ENCODE peak calls at places on chromosome 21, in seven cellular contexts. One of them, this sample, is unnamed. For H3K4me1, the result is how much of the 10 kb centered on the place peaks cover.

GRCh38 chr21:20023199-20023598 is 975.0 kb upstream of the NCAM2 start:
- DNase-seq in cardiac muscle cell: no peak
- DNase-seq in left lung: no peak
- DNase-seq in neural progenitor cell: no peak
- DNase-seq in uterus: no peak
- DNase-seq in transverse colon: no peak
- DNase-seq in OCI-LY7: no peak
- DNase-seq in this sample: no peak

GRCh38 chr21:26844258-26845065 is 747 bp downstream of the ADAMTS1 start:
- DNase-seq in cardiac muscle cell: peak
- DNase-seq in left lung: peak
- DNase-seq in neural progenitor cell: peak
- DNase-seq in uterus: peak
- DNase-seq in transverse colon: no peak
- DNase-seq in OCI-LY7: no peak
- DNase-seq in this sample: peak

GRCh38 chr21:40393091-40393490 is 453.9 kb downstream of the DSCAM start:
- DNase-seq in cardiac muscle cell: no peak
- DNase-seq in left lung: no peak
- DNase-seq in neural progenitor cell: no peak
- DNase-seq in uterus: no peak
- DNase-seq in transverse colon: no peak
- DNase-seq in OCI-LY7: no peak
- DNase-seq in this sample: no peak

GRCh38 chr21:30613836-30614235 is at the start of gene KRTAP6-1:
- DNase-seq in cardiac muscle cell: no peak
- DNase-seq in left lung: no peak
- DNase-seq in neural progenitor cell: no peak
- DNase-seq in uterus: no peak
- DNase-seq in transverse colon: no peak
- DNase-seq in OCI-LY7: no peak
- DNase-seq in this sample: no peak

GRCh38 chr21:43361493-43362296 is 65.2 kb downstream of the SIK1 start:
- DNase-seq in cardiac muscle cell: peak
- DNase-seq in left lung: no peak
- DNase-seq in neural progenitor cell: no peak
- DNase-seq in uterus: no peak
- DNase-seq in transverse colon: peak
- DNase-seq in OCI-LY7: peak
- DNase-seq in this sample: no peak

GRCh38 chr21:43300496-43301423 is 126.2 kb downstream of the SIK1 start:
- DNase-seq in cardiac muscle cell: peak
- DNase-seq in left lung: no peak
- DNase-seq in neural progenitor cell: no peak
- DNase-seq in uterus: no peak
- DNase-seq in transverse colon: no peak
- DNase-seq in OCI-LY7: no peak
- DNase-seq in this sample: peak

GRCh38 chr21:39633770-39634181 is 21.0 kb downstream of the B3GALT5 start:
- DNase-seq in cardiac muscle cell: no peak
- DNase-seq in left lung: no peak
- DNase-seq in neural progenitor cell: no peak
- DNase-seq in uterus: no peak
- DNase-seq in transverse colon: no peak
- DNase-seq in OCI-LY7: no peak
- DNase-seq in this sample: no peak

GRCh38 chr21:43937051-43937832 is 72.2 kb downstream of the AGPAT3 start:
- DNase-seq in cardiac muscle cell: no peak
- DNase-seq in left lung: no peak
- DNase-seq in neural progenitor cell: no peak
- DNase-seq in uterus: no peak
- DNase-seq in transverse colon: no peak
- DNase-seq in OCI-LY7: no peak
- DNase-seq in this sample: no peak

GRCh38 chr21:43810505-43811261 is 21.3 kb downstream of the RRP1 start:
- DNase-seq in cardiac muscle cell: peak
- DNase-seq in left lung: peak
- DNase-seq in neural progenitor cell: peak
- DNase-seq in uterus: peak
- DNase-seq in transverse colon: peak
- DNase-seq in OCI-LY7: peak
- DNase-seq in this sample: peak

GRCh38 chr21:43292041-43292865 is 123.4 kb downstream of the CRYAA start:
- DNase-seq in cardiac muscle cell: no peak
- DNase-seq in left lung: no peak
- DNase-seq in neural progenitor cell: no peak
- DNase-seq in uterus: no peak
- DNase-seq in transverse colon: no peak
- DNase-seq in OCI-LY7: no peak
- DNase-seq in this sample: peak

GRCh38 chr21:16195476-16195875 is 465.7 kb downstream of the USP25 start:
- DNase-seq in cardiac muscle cell: peak
- DNase-seq in left lung: no peak
- DNase-seq in neural progenitor cell: no peak
- DNase-seq in uterus: no peak
- DNase-seq in transverse colon: no peak
- DNase-seq in OCI-LY7: no peak
- DNase-seq in this sample: no peak

GRCh38 chr21:35925497-35925896 is 134.8 kb downstream of the SETD4 start:
- DNase-seq in cardiac muscle cell: peak
- DNase-seq in left lung: peak
- DNase-seq in neural progenitor cell: no peak
- DNase-seq in uterus: peak
- DNase-seq in transverse colon: no peak
- DNase-seq in OCI-LY7: peak
- DNase-seq in this sample: no peak

GRCh38 chr21:36059823-36060158 is 535 bp downstream of the SETD4 start:
- DNase-seq in cardiac muscle cell: no peak
- DNase-seq in left lung: peak
- DNase-seq in neural progenitor cell: no peak
- DNase-seq in uterus: no peak
- DNase-seq in transverse colon: peak
- DNase-seq in OCI-LY7: no peak
- DNase-seq in this sample: peak

GRCh38 chr21:23936991-23937390 is 1670.3 kb downstream of the MRPL39 start:
- DNase-seq in cardiac muscle cell: no peak
- DNase-seq in left lung: no peak
- DNase-seq in neural progenitor cell: no peak
- DNase-seq in uterus: no peak
- DNase-seq in transverse colon: no peak
- DNase-seq in OCI-LY7: no peak
- DNase-seq in this sample: no peak

GRCh38 chr21:38376235-38376634 is 119.4 kb downstream of the KCNJ15 start:
- DNase-seq in cardiac muscle cell: no peak
- DNase-seq in left lung: peak
- DNase-seq in neural progenitor cell: no peak
- DNase-seq in uterus: no peak
- DNase-seq in transverse colon: no peak
- DNase-seq in OCI-LY7: no peak
- DNase-seq in this sample: no peak

GRCh38 chr21:28550057-28550825 is 442.4 kb downstream of the LTN1 start:
- DNase-seq in cardiac muscle cell: no peak
- DNase-seq in left lung: no peak
- DNase-seq in neural progenitor cell: no peak
- DNase-seq in uterus: no peak
- DNase-seq in transverse colon: no peak
- DNase-seq in OCI-LY7: no peak
- DNase-seq in this sample: no peak

GRCh38 chr21:28240586-28240985 is 752.1 kb downstream of the LTN1 start:
- DNase-seq in cardiac muscle cell: peak
- DNase-seq in left lung: no peak
- DNase-seq in neural progenitor cell: no peak
- DNase-seq in uterus: no peak
- DNase-seq in transverse colon: no peak
- DNase-seq in OCI-LY7: no peak
- DNase-seq in this sample: no peak

GRCh38 chr21:27776925-27777553 is 810.2 kb upstream of the ADAMTS5 start:
- DNase-seq in cardiac muscle cell: peak
- DNase-seq in left lung: no peak
- DNase-seq in neural progenitor cell: no peak
- DNase-seq in uterus: no peak
- DNase-seq in transverse colon: no peak
- DNase-seq in OCI-LY7: no peak
- DNase-seq in this sample: no peak

GRCh38 chr21:35923971-35924370 is 136.4 kb downstream of the SETD4 start:
- DNase-seq in cardiac muscle cell: no peak
- DNase-seq in left lung: no peak
- DNase-seq in neural progenitor cell: no peak
- DNase-seq in uterus: no peak
- DNase-seq in transverse colon: no peak
- DNase-seq in OCI-LY7: no peak
- DNase-seq in this sample: no peak

GRCh38 chr21:30680586-30680985 is 37.9 kb downstream of the KRTAP20-3 start:
- DNase-seq in cardiac muscle cell: no peak
- DNase-seq in left lung: no peak
- DNase-seq in neural progenitor cell: no peak
- DNase-seq in uterus: no peak
- DNase-seq in transverse colon: no peak
- DNase-seq in OCI-LY7: no peak
- DNase-seq in this sample: no peak

GRCh38 chr21:42276076-42276475 is 39.1 kb downstream of the TFF3 start:
- DNase-seq in cardiac muscle cell: no peak
- DNase-seq in left lung: no peak
- DNase-seq in neural progenitor cell: no peak
- DNase-seq in uterus: no peak
- DNase-seq in transverse colon: no peak
- DNase-seq in OCI-LY7: no peak
- DNase-seq in this sample: no peak

GRCh38 chr21:42277593-42277992 is 37.6 kb downstream of the TFF3 start:
- DNase-seq in cardiac muscle cell: no peak
- DNase-seq in left lung: no peak
- DNase-seq in neural progenitor cell: no peak
- DNase-seq in uterus: no peak
- DNase-seq in transverse colon: no peak
- DNase-seq in OCI-LY7: no peak
- DNase-seq in this sample: no peak

GRCh38 chr21:42279341-42279871 is 35.8 kb downstream of the TFF3 start:
- DNase-seq in cardiac muscle cell: no peak
- DNase-seq in left lung: no peak
- DNase-seq in neural progenitor cell: no peak
- DNase-seq in uterus: no peak
- DNase-seq in transverse colon: no peak
- DNase-seq in OCI-LY7: no peak
- DNase-seq in this sample: no peak

GRCh38 chr21:42278750-42279149 is 36.5 kb downstream of the TFF3 start:
- DNase-seq in cardiac muscle cell: no peak
- DNase-seq in left lung: no peak
- DNase-seq in neural progenitor cell: no peak
- DNase-seq in uterus: no peak
- DNase-seq in transverse colon: no peak
- DNase-seq in OCI-LY7: no peak
- DNase-seq in this sample: no peak

DNA sequence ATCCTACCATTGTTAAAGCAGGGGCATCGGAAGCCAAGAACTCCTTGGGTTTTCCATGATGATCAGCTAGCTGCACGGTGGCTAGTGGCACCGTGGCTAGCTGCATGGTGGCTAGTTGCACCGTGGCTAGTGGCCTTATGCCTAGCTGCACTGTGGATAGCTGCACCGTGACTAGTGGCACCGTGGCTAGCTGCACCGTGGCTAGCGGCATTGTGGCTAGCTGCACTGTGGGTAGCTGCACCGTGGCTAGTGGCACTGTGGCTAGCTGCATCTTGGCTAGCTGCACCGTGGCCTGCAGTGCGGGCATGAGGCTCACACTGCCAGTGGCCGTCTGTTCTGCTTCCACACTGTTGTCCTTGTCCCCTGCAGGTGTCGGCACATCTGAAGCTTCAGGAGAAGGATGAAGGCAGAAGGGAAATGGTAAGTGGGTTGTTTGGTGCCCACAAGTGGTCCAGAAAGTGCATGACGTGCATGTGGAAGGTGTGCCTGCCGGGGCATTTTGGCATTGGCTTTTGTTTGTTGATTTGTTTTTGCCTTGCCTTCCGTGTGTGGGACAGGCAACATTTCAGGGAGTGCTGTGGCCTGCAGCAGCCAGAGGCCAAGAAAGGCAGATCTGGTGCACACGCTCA is 38.6 kb downstream of the TFF3 start:
- DNase-seq in cardiac muscle cell: no peak
- DNase-seq in left lung: no peak
- DNase-seq in neural progenitor cell: no peak
- DNase-seq in uterus: no peak
- DNase-seq in transverse colon: no peak
- DNase-seq in OCI-LY7: no peak
- DNase-seq in this sample: no peak
- TF ChIP-seq CTCF in cardiac muscle cell: peak
- TF ChIP-seq CTCF in left lung: no peak
- TF ChIP-seq CTCF in neural progenitor cell: peak
- TF ChIP-seq CTCF in uterus: no peak
- TF ChIP-seq CTCF in transverse colon: no peak
- TF ChIP-seq CTCF in OCI-LY7: no peak
- TF ChIP-seq CTCF in this sample: no peak

GRCh38 chr21:17730782-17731181 is 88.4 kb downstream of the C21orf91 start:
- DNase-seq in cardiac muscle cell: no peak
- DNase-seq in left lung: no peak
- DNase-seq in neural progenitor cell: no peak
- DNase-seq in uterus: no peak
- DNase-seq in transverse colon: no peak
- DNase-seq in OCI-LY7: no peak
- DNase-seq in this sample: no peak
- H3K27ac ChIP-seq in cardiac muscle cell: no peak
- H3K27ac ChIP-seq in left lung: peak
- H3K27ac ChIP-seq in neural progenitor cell: no peak
- H3K27ac ChIP-seq in uterus: no peak
- H3K27ac ChIP-seq in transverse colon: no peak
- H3K27ac ChIP-seq in OCI-LY7: no peak
- H3K27ac ChIP-seq in this sample: no peak

GRCh38 chr21:15144026-15144425 is 79.2 kb upstream of the NRIP1 start:
- DNase-seq in cardiac muscle cell: no peak
- DNase-seq in left lung: no peak
- DNase-seq in neural progenitor cell: no peak
- DNase-seq in uterus: no peak
- DNase-seq in transverse colon: no peak
- DNase-seq in OCI-LY7: no peak
- DNase-seq in this sample: no peak
- H3K4me1 ChIP-seq in cardiac muscle cell: under half
- H3K4me1 ChIP-seq in left lung: under half
- H3K4me1 ChIP-seq in neural progenitor cell: under half
- H3K4me1 ChIP-seq in uterus: under half
- H3K4me1 ChIP-seq in transverse colon: under half
- H3K4me1 ChIP-seq in OCI-LY7: under half
- H3K4me1 ChIP-seq in this sample: under half

GRCh38 chr21:32457360-32457840 is 44.9 kb downstream of the EVA1C start:
- DNase-seq in cardiac muscle cell: peak
- DNase-seq in left lung: peak
- DNase-seq in neural progenitor cell: no peak
- DNase-seq in uterus: peak
- DNase-seq in transverse colon: peak
- DNase-seq in OCI-LY7: no peak
- DNase-seq in this sample: peak
- TF ChIP-seq CTCF in cardiac muscle cell: no peak
- TF ChIP-seq CTCF in left lung: no peak
- TF ChIP-seq CTCF in neural progenitor cell: no peak
- TF ChIP-seq CTCF in uterus: no peak
- TF ChIP-seq CTCF in transverse colon: no peak
- TF ChIP-seq CTCF in OCI-LY7: no peak
- TF ChIP-seq CTCF in this sample: no peak

GRCh38 chr21:45010096-45010495 is 64.3 kb upstream of the ADARB1 start:
- DNase-seq in cardiac muscle cell: no peak
- DNase-seq in left lung: no peak
- DNase-seq in neural progenitor cell: no peak
- DNase-seq in uterus: no peak
- DNase-seq in transverse colon: no peak
- DNase-seq in OCI-LY7: no peak
- DNase-seq in this sample: no peak
- H3K27ac ChIP-seq in cardiac muscle cell: no peak
- H3K27ac ChIP-seq in left lung: no peak
- H3K27ac ChIP-seq in neural progenitor cell: no peak
- H3K27ac ChIP-seq in uterus: no peak
- H3K27ac ChIP-seq in transverse colon: no peak
- H3K27ac ChIP-seq in OCI-LY7: no peak
- H3K27ac ChIP-seq in this sample: no peak

This sample was measured in upper lobe of right lung.